ENCODE peak calls at places on chromosomes 11 and 22, in eight cellular contexts. Q is PC-3, K is sigmoid colon, Y is GM06990, X is heart left ventricle, E is fibroblast of lung, I is HL-60, J is AG09319. N is an unnamed sample.

GRCh38 chr22:23121026-23121823 is 20.6 kb downstream of the RSPH14 start:
- DNase-seq in Q (no peak), K (no peak), Y (no peak), X (no peak), E (no peak), I (no peak), J (no peak), N (no peak)

GRCh38 chr11:46446343-46446751 is 54.8 kb upstream of the CHRM4 start:
- DNase-seq in Q (no peak), K (no peak), Y (no peak), X (no peak), E (no peak), I (no peak), J (no peak), N (no peak)

GRCh38 chr22:40070701-40071100 is 75.9 kb downstream of the FAM83F start:
- DNase-seq in Q (no peak), K (no peak), Y (no peak), X (no peak), E (no peak), I (no peak), J (no peak), N (no peak)

GRCh38 chr11:68962527-68963250 is 18.1 kb downstream of the MRGPRD start:
- DNase-seq in Q (no peak), K (peak), Y (no peak), X (no peak), E (no peak), I (no peak), J (no peak), N (no peak)

GRCh38 chr11:69801513-69802335 is 17.5 kb downstream of the FGF3 start:
- DNase-seq in Q (peak), K (no peak), Y (no peak), X (no peak), E (peak), I (no peak), J (no peak), N (no peak)

GRCh38 chr11:9130297-9130696 is 38.9 kb upstream of the SCUBE2 start:
- DNase-seq in Q (no peak), K (no peak), Y (no peak), X (no peak), E (no peak), I (peak), J (no peak), N (no peak)

GRCh38 chr22:50473088-50473487 is 1.7 kb downstream of the SBF1 start:
- DNase-seq in Q (peak), K (no peak), Y (no peak), X (no peak), E (no peak), I (peak), J (no peak), N (no peak)

GRCh38 chr22:17627961-17628303 is 617 bp downstream of the ATP6V1E1 start:
- DNase-seq in Q (no peak), K (no peak), Y (no peak), X (no peak), E (no peak), I (no peak), J (no peak), N (no peak)

GRCh38 chr22:22161924-22162851 is 82.4 kb upstream of the VPREB1 start:
- DNase-seq in Q (no peak), K (no peak), Y (peak), X (no peak), E (no peak), I (no peak), J (no peak), N (peak)

GRCh38 chr11:36404831-36405230 is 105.2 kb downstream of the TRAF6 start:
- DNase-seq in Q (no peak), K (no peak), Y (no peak), X (no peak), E (peak), I (no peak), J (no peak), N (no peak)

GRCh38 chr22:48678171-48679135 is 1149.2 kb downstream of the BRD1 start:
- DNase-seq in Q (no peak), K (no peak), Y (no peak), X (no peak), E (no peak), I (no peak), J (no peak), N (no peak)

GRCh38 chr22:43946391-43946680 is 8.9 kb upstream of the SAMM50 start:
- DNase-seq in Q (no peak), K (no peak), Y (no peak), X (no peak), E (no peak), I (peak), J (no peak), N (no peak)

GRCh38 chr22:36466258-36466657 is 15.2 kb downstream of the TXN2 start:
- DNase-seq in Q (no peak), K (no peak), Y (no peak), X (no peak), E (no peak), I (no peak), J (no peak), N (no peak)

GRCh38 chr11:91871791-91872190 is 352.8 kb upstream of the FAT3 start:
- DNase-seq in Q (peak), K (no peak), Y (no peak), X (no peak), E (no peak), I (no peak), J (no peak), N (no peak)

GRCh38 chr22:36191106-36191836 is 10.3 kb downstream of the APOL4 start:
- DNase-seq in Q (no peak), K (peak), Y (no peak), X (peak), E (peak), I (no peak), J (peak), N (no peak)

GRCh38 chr11:46414466-46414796 is 22.9 kb upstream of the CHRM4 start:
- DNase-seq in Q (no peak), K (no peak), Y (no peak), X (no peak), E (no peak), I (no peak), J (no peak), N (no peak)

DNA sequence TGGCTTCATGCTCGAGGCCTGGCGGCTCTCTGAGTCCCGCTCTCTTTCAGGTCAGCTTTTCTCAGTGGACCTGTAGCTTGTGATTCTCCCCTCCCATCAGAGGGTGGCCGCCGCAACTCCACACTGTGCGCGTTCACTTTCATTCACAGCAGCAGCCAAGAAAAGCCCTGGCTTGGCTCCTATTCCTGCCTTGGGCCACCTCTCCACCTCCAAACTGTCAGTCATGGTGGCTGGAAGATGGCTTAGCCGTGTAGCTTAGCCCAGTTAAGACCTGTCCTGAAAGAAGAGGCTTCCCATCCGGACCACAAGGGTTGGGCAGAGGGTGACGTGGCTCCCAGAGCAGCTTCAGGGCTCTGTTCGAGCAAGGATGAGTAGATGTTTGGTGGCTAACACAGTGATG is 125.5 kb downstream of the TBC1D22A start:
- DNase-seq in Q (no peak), K (no peak), Y (no peak), X (no peak), E (no peak), I (no peak), J (no peak), N (no peak)
- TF ChIP-seq CTCF in Q (no peak), K (no peak), Y (no peak), X (no peak), E (no peak), I (no peak), J (no peak), N (no peak)

GRCh38 chr11:134014502-134014901 is 54.4 kb upstream of the JAM3 start:
- DNase-seq in Q (no peak), K (no peak), Y (no peak), X (peak), E (no peak), I (no peak), J (no peak), N (no peak)
- TF ChIP-seq CTCF in Q (no peak), K (no peak), Y (peak), X (peak), E (peak), I (no peak), J (peak), N (peak)

GRCh38 chr22:38107692-38108515 is 2.6 kb downstream of the BAIAP2L2 start:
- DNase-seq in Q (no peak), K (no peak), Y (no peak), X (peak), E (no peak), I (no peak), J (no peak), N (no peak)
- TF ChIP-seq CTCF in Q (no peak), K (no peak), Y (no peak), X (no peak), E (no peak), I (no peak), J (peak), N (no peak)

DNA sequence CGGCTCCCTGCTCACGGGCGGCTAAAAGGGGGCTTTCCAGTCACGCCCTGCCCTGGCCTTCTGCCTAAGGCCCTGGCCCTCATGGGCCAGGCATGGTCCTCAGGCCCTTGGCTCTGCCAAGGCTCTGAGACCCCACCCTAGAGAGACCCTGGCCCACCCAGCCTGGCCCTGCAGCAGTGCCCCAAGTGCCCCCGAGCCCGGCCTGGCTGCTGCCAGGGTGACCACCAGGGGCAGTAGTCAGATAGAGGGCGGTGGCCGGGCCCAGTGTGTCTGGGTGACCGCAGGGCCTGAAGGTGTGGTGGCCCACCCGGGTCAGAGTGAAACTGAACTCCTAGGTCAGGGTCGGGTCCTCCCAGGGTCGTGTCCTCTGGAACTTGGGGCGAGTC is 29.4 kb upstream of the CCDC188 start:
- DNase-seq in Q (no peak), K (no peak), Y (no peak), X (no peak), E (no peak), I (no peak), J (no peak), N (no peak)
- TF ChIP-seq CTCF in Q (peak), K (no peak), Y (peak), X (no peak), E (no peak), I (no peak), J (no peak), N (peak)

GRCh38 chr22:31628969-31629723 is 32.9 kb downstream of the PISD start:
- DNase-seq in Q (no peak), K (no peak), Y (no peak), X (no peak), E (no peak), I (no peak), J (no peak), N (no peak)

GRCh38 chr22:31631381-31631780 is 30.6 kb downstream of the PISD start:
- DNase-seq in Q (no peak), K (no peak), Y (no peak), X (no peak), E (no peak), I (no peak), J (no peak), N (no peak)

GRCh38 chr22:31628362-31628761 is 33.7 kb downstream of the PISD start:
- DNase-seq in Q (no peak), K (no peak), Y (no peak), X (no peak), E (no peak), I (no peak), J (no peak), N (no peak)

GRCh38 chr22:31629741-31630184 is 32.3 kb downstream of the PISD start:
- DNase-seq in Q (no peak), K (no peak), Y (no peak), X (no peak), E (no peak), I (no peak), J (no peak), N (no peak)

DNA sequence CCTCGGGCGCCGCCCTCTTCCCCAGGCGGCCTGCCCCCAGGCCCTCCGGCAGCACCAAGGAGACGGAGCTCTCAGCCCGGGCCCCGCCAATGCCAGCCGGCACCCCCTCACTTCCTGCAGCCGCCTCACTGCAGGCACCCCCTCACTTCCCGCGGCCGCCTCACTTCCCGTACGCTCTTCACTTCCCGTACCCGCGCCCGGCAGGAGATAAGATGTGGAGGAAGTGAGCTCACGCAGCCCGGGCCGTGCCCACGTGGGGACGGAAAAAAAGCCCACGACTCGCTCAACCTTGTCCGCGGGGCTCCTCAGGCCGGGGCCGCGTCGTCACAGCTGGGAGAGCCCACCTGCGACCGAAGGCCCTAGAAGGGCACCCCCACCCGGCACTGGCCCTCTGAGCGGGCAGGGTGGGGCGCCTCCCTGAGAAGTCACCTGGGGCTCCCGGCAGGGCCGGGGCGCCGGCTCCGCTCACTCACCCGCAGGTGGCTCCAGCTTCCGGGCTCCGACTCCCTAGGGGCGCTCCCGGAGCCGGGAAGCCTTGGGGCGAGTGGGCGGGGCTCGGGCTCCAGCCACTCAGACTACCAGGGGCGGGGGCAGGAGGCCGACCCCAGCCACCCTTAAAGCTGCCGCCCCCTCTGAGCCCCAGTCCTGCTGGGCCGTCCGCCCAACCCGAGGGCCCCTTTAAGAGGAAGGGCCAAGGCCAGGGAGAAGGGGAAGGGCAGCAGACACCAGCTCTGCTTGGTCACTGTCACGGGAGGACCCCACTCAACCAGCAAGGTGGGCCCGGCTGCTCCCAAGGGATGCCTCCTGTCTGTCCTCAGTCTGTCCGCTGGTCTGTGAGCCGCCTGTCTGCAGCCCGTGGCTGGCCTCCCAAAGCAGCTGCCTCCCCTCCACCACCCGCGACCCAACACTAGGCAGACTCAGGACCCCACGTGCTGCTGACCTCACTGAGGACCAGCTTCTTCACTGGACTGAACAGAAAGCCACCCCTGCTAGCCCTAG is 31.4 kb downstream of the PISD start:
- DNase-seq in Q (peak), K (peak), Y (peak), X (peak), E (peak), I (peak), J (no peak), N (no peak)
- TF ChIP-seq CTCF in Q (no peak), K (no peak), Y (peak), X (no peak), E (no peak), I (no peak), J (no peak), N (no peak)

N was measured in GM12864.